ENCODE peak calls at places on chromosomes 2 and 18, in five cellular contexts. P, U, X, V and I are unnamed samples.
A peak's percentile ranks its signal among the peaks of the same experiment; 100 is the strongest.

GRCh38 chr2:3536682-3537632 is 17.6 kb upstream of the ADI1 start:
- DNase-seq in P (no peak), U (no peak), X (peak; percentile 56), V (no peak), I (no peak)

GRCh38 chr18:58682429-58683069 is 11.3 kb downstream of the MALT1 start:
- DNase-seq in P (no peak), U (peak; percentile 80), X (peak; percentile 74), V (peak; percentile 57), I (no peak)

GRCh38 chr18:3703732-3704176 is 253.8 kb downstream of the TGIF1 start:
- DNase-seq in P (no peak), U (peak; percentile 54), X (peak; percentile 73), V (no peak), I (peak; percentile 71)

GRCh38 chr2:135030826-135031225 is 16.4 kb downstream of the MAP3K19 start:
- DNase-seq in P (no peak), U (peak; percentile 45), X (peak; percentile 65), V (no peak), I (no peak)

GRCh38 chr18:21129586-21130216 is 18.1 kb upstream of the ROCK1 start:
- DNase-seq in P (no peak), U (no peak), X (peak; percentile 83), V (no peak), I (no peak)

GRCh38 chr2:64402876-64403275 is 51.1 kb upstream of the LGALSL start:
- DNase-seq in P (no peak), U (peak; percentile 24), X (no peak), V (no peak), I (no peak)

GRCh38 chr2:172109670-172110421 is 7.1 kb upstream of the DLX2 start:
- DNase-seq in P (no peak), U (no peak), X (no peak), V (no peak), I (no peak)

GRCh38 chr2:229218329-229218921 is 52.7 kb downstream of the PID1 start:
- DNase-seq in P (no peak), U (no peak), X (no peak), V (no peak), I (no peak)

GRCh38 chr2:143399679-143400078 is 270.5 kb downstream of the ARHGAP15 start:
- DNase-seq in P (no peak), U (peak; percentile 71), X (peak; percentile 20), V (no peak), I (no peak)

GRCh38 chr2:156110890-156111289 is 221.6 kb downstream of the NR4A2 start:
- DNase-seq in P (no peak), U (peak; percentile 32), X (no peak), V (no peak), I (no peak)

GRCh38 chr2:73963385-73964120 is 21.2 kb upstream of the TET3 start:
- DNase-seq in P (no peak), U (no peak), X (no peak), V (no peak), I (no peak)

GRCh38 chr2:3712841-3713503 is 9.6 kb downstream of the DCDC2C start:
- DNase-seq in P (no peak), U (no peak), X (peak; percentile 66), V (no peak), I (no peak)

GRCh38 chr2:1969701-1970015 is 225.3 kb upstream of the PXDN start:
- DNase-seq in P (no peak), U (no peak), X (no peak), V (no peak), I (no peak)

GRCh38 chr18:27017901-27018500 is 152.5 kb upstream of the AQP4 start:
- DNase-seq in P (no peak), U (peak; percentile 42), X (no peak), V (no peak), I (no peak)

GRCh38 chr2:211930331-211930730 is 608.3 kb downstream of the ERBB4 start:
- DNase-seq in P (no peak), U (no peak), X (no peak), V (no peak), I (no peak)

GRCh38 chr2:177902395-177903160 is 170.0 kb downstream of the PDE11A start:
- DNase-seq in P (no peak), U (no peak), X (no peak), V (no peak), I (no peak)

GRCh38 chr2:122203523-122203922 is 448.1 kb downstream of the TSN start:
- DNase-seq in P (no peak), U (peak; percentile 70), X (peak; percentile 46), V (no peak), I (no peak)

GRCh38 chr2:232295971-232296370 is 82.6 kb upstream of the ALPP start:
- DNase-seq in P (no peak), U (no peak), X (no peak), V (no peak), I (no peak)

GRCh38 chr2:234368861-234369261 is 128.0 kb downstream of the ARL4C start:
- DNase-seq in P (no peak), U (peak; percentile 81), X (peak; percentile 28), V (no peak), I (peak; percentile 79)

GRCh38 chr2:18423636-18424035 is 136.8 kb downstream of the RDH14 start:
- DNase-seq in P (no peak), U (peak; percentile 18), X (peak; percentile 70), V (no peak), I (no peak)

GRCh38 chr2:196163285-196163684 is 8.1 kb downstream of the STK17B start:
- DNase-seq in P (no peak), U (no peak), X (no peak), V (no peak), I (no peak)

GRCh38 chr2:33457588-33458247 is 18.7 kb upstream of the RASGRP3 start:
- DNase-seq in P (no peak), U (no peak), X (no peak), V (no peak), I (no peak)

GRCh38 chr2:160613466-160614153 is 120.0 kb upstream of the RBMS1 start:
- DNase-seq in P (no peak), U (peak; percentile 91), X (peak; percentile 91), V (no peak), I (no peak)

GRCh38 chr18:34932792-34933466 is 108.3 kb upstream of the MAPRE2 start:
- DNase-seq in P (no peak), U (peak; percentile 73), X (no peak), V (no peak), I (no peak)

GRCh38 chr2:136322436-136322835 is 204.5 kb upstream of the CXCR4 start:
- DNase-seq in P (no peak), U (no peak), X (no peak), V (no peak), I (no peak)

DNA sequence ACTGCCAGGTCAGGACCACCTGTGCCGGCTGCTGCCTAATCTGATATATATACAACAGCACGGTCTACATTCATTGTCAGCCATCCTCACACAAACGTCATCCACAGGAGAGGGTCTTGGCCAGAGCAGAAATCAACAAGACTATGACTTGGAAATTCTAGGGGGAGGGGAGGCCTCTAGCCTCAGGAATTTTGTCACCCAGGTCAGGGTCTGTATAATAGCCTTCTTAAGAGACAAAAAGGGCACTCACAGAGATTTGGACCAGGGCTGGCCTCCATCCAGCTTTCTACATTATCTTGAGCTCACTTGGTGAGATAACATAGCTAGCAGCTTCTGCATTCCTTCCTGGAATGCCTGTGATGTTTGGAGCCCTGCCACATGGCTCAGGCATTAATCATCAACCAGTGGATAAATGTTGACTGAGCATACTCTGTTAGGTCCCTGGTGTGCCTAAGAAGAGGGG is 50.4 kb upstream of the CTIF start:
- DNase-seq in P (peak; percentile 20), U (peak; percentile 91), X (peak; percentile 93), V (peak; percentile 70), I (no peak)
- H3K4me3 ChIP-seq in P (no peak overlapping the region), U (no peak overlapping the region), X (no peak overlapping the region), V (no peak overlapping the region), I (no peak overlapping the region)

GRCh38 chr2:187549193-187549592 is 5.0 kb downstream of the TFPI start:
- DNase-seq in P (no peak), U (no peak), X (no peak), V (no peak), I (no peak)
- TF ChIP-seq CTCF in P (no peak), U (no peak), X (no peak), V (no peak), I (no peak)

GRCh38 chr2:168915433-168916328 is 14.6 kb downstream of the G6PC2 start:
- DNase-seq in P (no peak), U (no peak), X (no peak), V (no peak), I (no peak)

GRCh38 chr2:168912466-168913170 is 11.5 kb downstream of the G6PC2 start:
- DNase-seq in P (no peak), U (no peak), X (peak; percentile 4), V (no peak), I (no peak)

GRCh38 chr2:168913495-168913894 is 12.4 kb downstream of the G6PC2 start:
- DNase-seq in P (no peak), U (no peak), X (no peak), V (no peak), I (no peak)

GRCh38 chr2:168910330-168910729 is 9.2 kb downstream of the G6PC2 start:
- DNase-seq in P (no peak), U (no peak), X (no peak), V (no peak), I (no peak)

GRCh38 chr2:168913171-168913484 is 12.0 kb downstream of the G6PC2 start:
- DNase-seq in P (no peak), U (no peak), X (no peak), V (no peak), I (no peak)
- H3K4me3 ChIP-seq in P (no peak overlapping the region), U (no peak overlapping the region), X (peak overlapping the region; percentile 15), V (no peak overlapping the region), I (no peak overlapping the region)

GRCh38 chr2:201228271-201228911 is 31.9 kb upstream of the CASP8 start:
- DNase-seq in P (no peak), U (no peak), X (no peak), V (no peak), I (no peak)

GRCh38 chr2:201218780-201219179 is 35.8 kb downstream of the CASP10 start:
- DNase-seq in P (no peak), U (peak; percentile 76), X (peak; percentile 41), V (no peak), I (no peak)

GRCh38 chr2:201220102-201220570 is 37.2 kb downstream of the CASP10 start:
- DNase-seq in P (no peak), U (peak; percentile 44), X (no peak), V (no peak), I (no peak)

GRCh38 chr2:201219328-201220096 is 36.6 kb downstream of the CASP10 start:
- DNase-seq in P (no peak), U (no peak), X (no peak), V (no peak), I (no peak)

DNA sequence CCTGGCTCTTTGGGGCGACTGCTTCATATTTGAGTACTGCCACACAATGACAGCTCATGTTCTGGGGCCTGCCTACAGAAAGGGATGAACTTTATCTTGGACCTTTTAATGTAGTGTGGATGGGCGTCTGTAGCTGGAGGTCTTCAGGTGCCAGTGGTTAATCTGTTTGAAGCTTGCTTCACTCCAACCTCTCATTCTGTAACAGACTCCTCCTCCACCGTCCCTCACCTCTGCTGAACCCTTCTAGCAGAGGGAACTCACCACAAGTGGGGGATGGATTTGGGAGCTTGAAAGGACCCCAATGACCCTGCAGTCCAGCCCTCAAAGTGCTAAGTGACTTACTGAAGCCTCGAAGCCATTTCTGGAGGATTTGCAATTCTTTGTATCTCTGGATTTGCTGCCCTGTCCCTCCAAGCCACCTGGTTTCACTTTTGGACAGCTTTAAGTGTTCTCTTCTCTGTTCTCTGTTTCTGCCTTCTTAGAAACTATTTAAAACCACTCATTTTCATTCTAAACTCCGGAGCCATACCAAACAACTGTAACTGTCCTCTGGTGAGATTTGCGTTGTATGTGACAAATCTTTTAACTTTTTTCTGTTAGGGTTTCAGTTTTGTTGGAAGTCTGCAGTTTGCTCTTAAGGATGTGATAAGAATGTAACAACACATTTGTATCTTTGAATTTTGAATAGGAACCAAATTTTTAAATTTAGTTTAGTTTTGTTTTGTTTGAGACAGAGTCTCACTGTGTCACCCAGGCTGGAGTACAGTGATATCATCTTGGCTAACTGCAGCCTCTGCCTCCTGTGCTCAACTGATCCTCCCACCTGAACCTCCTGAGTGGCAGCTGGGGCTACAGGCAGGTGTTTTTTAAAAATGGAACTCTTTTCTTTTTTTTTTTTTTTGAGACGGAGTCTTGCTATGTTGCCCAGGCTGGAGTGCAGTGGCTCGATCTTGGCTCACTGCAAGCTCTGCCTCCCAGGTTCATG is 37.0 kb upstream of the CASP8 start:
- DNase-seq in P (no peak), U (no peak), X (no peak), V (no peak), I (no peak)
- TF ChIP-seq CTCF in P (no peak), U (no peak), X (no peak), V (no peak), I (no peak)